ENCODE peak calls at places on chromosomes 11 and 22, in nine cellular contexts. F, V, R, S, Y, B, X, H and N are unnamed samples.

GRCh38 chr11:76577199-76577920 is 93.2 kb downstream of the LRRC32 start:
- DNase-seq in F (no peak), V (peak; percentile 88), R (no peak), S (peak; percentile 95), Y (peak; percentile 96), B (peak; percentile 85), X (no peak), H (peak; percentile 88), N (peak; percentile 64)

GRCh38 chr22:50270302-50271010 is at the start of gene MAPK11:
- DNase-seq in F (peak; percentile 82), V (peak; percentile 75), R (peak; percentile 72), S (peak; percentile 73), Y (no peak), B (peak; percentile 92), X (peak; percentile 46), H (peak; percentile 87), N (peak; percentile 74)

GRCh38 chr22:23036684-23037428 is 33.5 kb upstream of the GNAZ start:
- DNase-seq in F (no peak), V (no peak), R (no peak), S (no peak), Y (no peak), B (no peak), X (no peak), H (peak; percentile 49), N (no peak)

GRCh38 chr11:95767498-95767897 is 22.1 kb downstream of the FAM76B start:
- DNase-seq in F (no peak), V (no peak), R (no peak), S (peak; percentile 40), Y (no peak), B (no peak), X (no peak), H (no peak), N (no peak)

GRCh38 chr11:126833020-126833419 is 167.6 kb downstream of the KIRREL3 start:
- DNase-seq in F (no peak), V (no peak), R (no peak), S (no peak), Y (no peak), B (no peak), X (no peak), H (no peak), N (no peak)

GRCh38 chr22:38707346-38707745 is 1.6 kb downstream of the GTPBP1 start:
- DNase-seq in F (no peak), V (no peak), R (no peak), S (peak; percentile 97), Y (no peak), B (no peak), X (no peak), H (peak; percentile 56), N (no peak)

GRCh38 chr11:67302571-67303131 is 679 bp upstream of the SSH3 start:
- DNase-seq in F (peak; percentile 58), V (no peak), R (peak; percentile 54), S (peak; percentile 79), Y (peak; percentile 77), B (peak; percentile 39), X (no peak), H (peak; percentile 66), N (peak; percentile 69)

GRCh38 chr11:122367809-122368231 is 251.8 kb upstream of the BLID start:
- DNase-seq in F (no peak), V (peak; percentile 46), R (peak; percentile 23), S (no peak), Y (peak; percentile 59), B (peak; percentile 77), X (peak; percentile 17), H (peak; percentile 83), N (no peak)

GRCh38 chr11:47274495-47275235 is 4.7 kb downstream of the MADD start:
- DNase-seq in F (peak; percentile 31), V (no peak), R (no peak), S (no peak), Y (no peak), B (no peak), X (no peak), H (no peak), N (no peak)
- H3K36me3 ChIP-seq in F (peaks cover 22% of the 10 kb centered on the region), V (peaks cover 3% of the 10 kb centered on the region), R (peaks cover 6% of the 10 kb centered on the region), S (peaks cover 35% of the 10 kb centered on the region), Y (peaks cover 43% of the 10 kb centered on the region), B (peaks cover 45% of the 10 kb centered on the region), X (peaks cover 33% of the 10 kb centered on the region), H (no peaks in the 10 kb centered on the region), N (no peaks in the 10 kb centered on the region)

GRCh38 chr22:42320463-42321416 is 50.3 kb upstream of the TCF20 start:
- DNase-seq in F (no peak), V (no peak), R (no peak), S (no peak), Y (no peak), B (no peak), X (no peak), H (peak; percentile 38), N (peak; percentile 58)

GRCh38 chr22:42323971-42324370 is 53.5 kb upstream of the TCF20 start:
- DNase-seq in F (no peak), V (no peak), R (no peak), S (no peak), Y (no peak), B (no peak), X (no peak), H (no peak), N (no peak)

GRCh38 chr22:42324566-42324965 is 54.1 kb upstream of the TCF20 start:
- DNase-seq in F (no peak), V (no peak), R (no peak), S (no peak), Y (no peak), B (no peak), X (no peak), H (no peak), N (no peak)

GRCh38 chr22:42322562-42322926 is 52.1 kb upstream of the TCF20 start:
- DNase-seq in F (no peak), V (no peak), R (no peak), S (no peak), Y (no peak), B (no peak), X (no peak), H (no peak), N (no peak)

DNA sequence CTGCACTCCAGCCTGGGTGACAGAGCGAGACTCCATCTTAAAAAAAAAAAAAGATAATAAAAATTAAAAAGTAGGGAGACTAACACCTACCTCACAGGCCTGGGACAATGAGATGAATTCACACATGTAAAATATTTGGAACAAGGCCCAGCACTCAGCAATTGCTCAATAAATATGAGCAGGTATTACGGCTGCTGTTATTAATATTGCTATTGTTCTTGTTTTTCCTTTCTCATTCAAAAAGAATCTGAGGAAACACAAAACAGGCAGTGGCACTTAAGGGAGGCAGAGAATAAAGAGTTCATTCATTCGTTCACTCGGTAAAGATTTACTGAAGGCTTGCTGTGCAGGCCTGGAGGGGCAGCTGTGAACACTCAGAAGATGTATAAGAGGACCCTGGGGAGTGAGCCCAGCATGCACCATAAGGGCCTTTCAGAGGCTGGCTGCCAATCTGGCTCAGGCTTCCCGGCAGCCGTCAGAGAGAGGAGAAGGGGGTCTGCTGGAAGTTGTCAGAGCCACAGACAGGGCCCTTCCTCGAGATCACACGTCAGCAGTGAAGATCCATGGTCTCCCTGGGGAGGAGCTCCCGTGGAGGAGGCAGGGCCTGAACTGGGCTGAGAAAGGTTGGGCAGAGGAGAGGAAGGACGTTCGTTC is 51.6 kb upstream of the TCF20 start:
- DNase-seq in F (no peak), V (no peak), R (no peak), S (no peak), Y (no peak), B (peak; percentile 86), X (no peak), H (peak; percentile 64), N (peak; percentile 27)
- TF ChIP-seq CTCF in F (no peak), V (no peak), R (no peak), S (no peak), Y (no peak), B (no peak), X (no peak), H (no peak), N (no peak)

GRCh38 chr11:48083427-48083826 is 103.1 kb downstream of the PTPRJ start:
- DNase-seq in F (no peak), V (no peak), R (no peak), S (no peak), Y (no peak), B (no peak), X (no peak), H (no peak), N (no peak)

GRCh38 chr11:48079602-48080001 is 99.2 kb downstream of the PTPRJ start:
- DNase-seq in F (no peak), V (no peak), R (no peak), S (no peak), Y (no peak), B (no peak), X (no peak), H (no peak), N (no peak)

GRCh38 chr11:48082771-48083170 is 102.4 kb downstream of the PTPRJ start:
- DNase-seq in F (no peak), V (no peak), R (no peak), S (no peak), Y (no peak), B (no peak), X (no peak), H (no peak), N (no peak)

GRCh38 chr11:48080301-48080861 is 100.0 kb downstream of the PTPRJ start:
- DNase-seq in F (no peak), V (no peak), R (no peak), S (no peak), Y (no peak), B (no peak), X (no peak), H (no peak), N (no peak)

GRCh38 chr11:48081151-48082010 is 101.0 kb downstream of the PTPRJ start:
- DNase-seq in F (no peak), V (peak; percentile 76), R (peak; percentile 23), S (no peak), Y (no peak), B (no peak), X (peak; percentile 57), H (no peak), N (no peak)
- H3K4me3 ChIP-seq in F (no peak overlapping the region), V (no peak overlapping the region), R (no peak overlapping the region), S (no peak overlapping the region), Y (no peak overlapping the region), B (no peak overlapping the region), X (no peak overlapping the region), H (no peak overlapping the region), N (no peak overlapping the region)

GRCh38 chr11:3020011-3020410 is 27.9 kb upstream of the NAP1L4 start:
- DNase-seq in F (no peak), V (no peak), R (no peak), S (no peak), Y (no peak), B (no peak), X (no peak), H (no peak), N (no peak)
- H3K36me3 ChIP-seq in F (no peaks in the 10 kb centered on the region), V (no peaks in the 10 kb centered on the region), R (no peaks in the 10 kb centered on the region), S (peaks cover 16% of the 10 kb centered on the region), Y (peaks cover 91% of the 10 kb centered on the region), B (peaks cover 29% of the 10 kb centered on the region), X (peaks cover 8% of the 10 kb centered on the region), H (no peaks in the 10 kb centered on the region), N (peaks cover 45% of the 10 kb centered on the region)

DNA sequence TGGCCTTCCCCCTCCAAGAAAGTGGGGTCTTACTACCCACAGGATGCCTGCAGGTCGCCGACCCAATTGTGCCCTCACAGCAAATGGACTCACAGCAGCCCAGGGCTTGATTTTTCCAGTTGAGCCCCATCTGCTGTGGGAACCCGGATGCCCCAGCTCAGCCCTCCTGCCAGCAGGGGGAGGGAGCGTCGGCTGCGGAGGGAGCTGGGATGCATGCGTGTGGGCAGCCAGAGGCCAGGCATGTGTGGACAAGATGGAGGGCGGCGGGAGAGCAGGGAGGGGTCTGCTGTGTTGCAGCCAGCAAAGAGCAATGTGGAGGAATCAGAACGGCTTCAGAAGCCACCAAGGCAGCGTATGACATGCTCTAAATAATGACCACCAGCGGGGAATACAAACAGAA is 41.0 kb upstream of the EIF3D start:
- DNase-seq in F (no peak), V (no peak), R (no peak), S (no peak), Y (no peak), B (peak; percentile 35), X (no peak), H (no peak), N (no peak)
- TF ChIP-seq CTCF in F (no peak), V (no peak), R (no peak), S (no peak), Y (peak; percentile 18), B (peak; percentile 53), X (no peak), H (peak; percentile 10), N (no peak)